ENCODE peak calls at places on chromosome 13, in seven cellular contexts. E, J, L, N, Z, W and B are unnamed samples.

GRCh38 chr13:39603424-39603947 is 493 bp upstream of the LHFPL6 start:
- DNase-seq in E (peak), J (peak), L (peak), N (peak), Z (no peak), W (no peak), B (no peak)

GRCh38 chr13:27319404-27319803 is 48.8 kb downstream of the RASL11A start:
- DNase-seq in E (no peak), J (no peak), L (no peak), N (no peak), Z (no peak), W (no peak), B (no peak)

GRCh38 chr13:110910013-110910890 is 4.6 kb downstream of the ANKRD10 start:
- DNase-seq in E (no peak), J (no peak), L (no peak), N (no peak), Z (no peak), W (no peak), B (no peak)

GRCh38 chr13:74142257-74142656 is 8.1 kb upstream of the KLF12 start:
- DNase-seq in E (no peak), J (no peak), L (no peak), N (no peak), Z (no peak), W (no peak), B (no peak)

GRCh38 chr13:94366677-94367076 is 112.8 kb downstream of the DCT start:
- DNase-seq in E (no peak), J (no peak), L (no peak), N (no peak), Z (no peak), W (no peak), B (no peak)

GRCh38 chr13:20487927-20488326 is 37.7 kb downstream of the CRYL1 start:
- DNase-seq in E (peak), J (no peak), L (no peak), N (no peak), Z (no peak), W (no peak), B (no peak)

GRCh38 chr13:33172911-33173310 is 112.6 kb downstream of the STARD13 start:
- DNase-seq in E (peak), J (no peak), L (no peak), N (no peak), Z (no peak), W (no peak), B (no peak)

GRCh38 chr13:26377038-26377437 is 123.1 kb downstream of the CDK8 start:
- DNase-seq in E (peak), J (no peak), L (peak), N (peak), Z (peak), W (no peak), B (no peak)

GRCh38 chr13:44022196-44022595 is 142.5 kb downstream of the LACC1 start:
- DNase-seq in E (peak), J (no peak), L (no peak), N (no peak), Z (no peak), W (no peak), B (no peak)

GRCh38 chr13:110825516-110825915 is 89.4 kb downstream of the ANKRD10 start:
- DNase-seq in E (no peak), J (no peak), L (no peak), N (no peak), Z (no peak), W (no peak), B (no peak)

GRCh38 chr13:71864094-71864980 is 2.7 kb downstream of the DACH1 start:
- DNase-seq in E (no peak), J (peak), L (peak), N (peak), Z (peak), W (no peak), B (no peak)

GRCh38 chr13:98176777-98177608 is at the start of gene RNF113B:
- DNase-seq in E (no peak), J (no peak), L (no peak), N (no peak), Z (no peak), W (no peak), B (no peak)

GRCh38 chr13:25292301-25292700 is 5.0 kb upstream of the MTMR6 start:
- DNase-seq in E (peak), J (no peak), L (no peak), N (no peak), Z (no peak), W (no peak), B (no peak)

GRCh38 chr13:70253411-70253810 is 145.2 kb upstream of the KLHL1 start:
- DNase-seq in E (no peak), J (no peak), L (no peak), N (no peak), Z (no peak), W (no peak), B (no peak)

GRCh38 chr13:99873141-99873540 is 98.4 kb downstream of the ZIC5 start:
- DNase-seq in E (no peak), J (no peak), L (no peak), N (no peak), Z (no peak), W (no peak), B (no peak)

GRCh38 chr13:75139291-75139690 is 342.7 kb downstream of the TBC1D4 start:
- DNase-seq in E (peak), J (no peak), L (no peak), N (peak), Z (no peak), W (peak), B (no peak)

GRCh38 chr13:99415851-99416331 is 85.4 kb upstream of the TM9SF2 start:
- DNase-seq in E (no peak), J (no peak), L (no peak), N (no peak), Z (no peak), W (no peak), B (no peak)

GRCh38 chr13:81104316-81104715 is 763.4 kb upstream of the SPRY2 start:
- DNase-seq in E (no peak), J (no peak), L (no peak), N (no peak), Z (no peak), W (no peak), B (no peak)

GRCh38 chr13:86445584-86446140 is 646.4 kb upstream of the SLITRK6 start:
- DNase-seq in E (no peak), J (no peak), L (no peak), N (no peak), Z (no peak), W (no peak), B (no peak)

GRCh38 chr13:23470706-23471610 is 37.5 kb upstream of the SACS start:
- DNase-seq in E (peak), J (no peak), L (no peak), N (no peak), Z (peak), W (peak), B (no peak)

GRCh38 chr13:109383683-109384082 is 402.7 kb downstream of the IRS2 start:
- DNase-seq in E (peak), J (no peak), L (no peak), N (peak), Z (no peak), W (no peak), B (no peak)

GRCh38 chr13:48875071-48875470 is 100.6 kb upstream of the FNDC3A start:
- DNase-seq in E (no peak), J (no peak), L (no peak), N (no peak), Z (no peak), W (no peak), B (no peak)

GRCh38 chr13:72180253-72180952 is 313.4 kb upstream of the DACH1 start:
- DNase-seq in E (peak), J (no peak), L (no peak), N (peak), Z (no peak), W (no peak), B (no peak)

GRCh38 chr13:85528578-85529215 is 270.5 kb downstream of the SLITRK6 start:
- DNase-seq in E (peak), J (no peak), L (no peak), N (peak), Z (no peak), W (no peak), B (no peak)

GRCh38 chr13:113967729-113968462 is 6.0 kb downstream of the C13orf46 start:
- DNase-seq in E (no peak), J (no peak), L (no peak), N (no peak), Z (no peak), W (no peak), B (no peak)

GRCh38 chr13:39684531-39685137 is 29.2 kb downstream of the COG6 start:
- DNase-seq in E (peak), J (no peak), L (no peak), N (peak), Z (no peak), W (no peak), B (no peak)

GRCh38 chr13:32415019-32415418 is 12.9 kb downstream of the N4BP2L1 start:
- DNase-seq in E (peak), J (no peak), L (peak), N (peak), Z (peak), W (no peak), B (no peak)

GRCh38 chr13:95137096-95137495 is 164.2 kb downstream of the ABCC4 start:
- DNase-seq in E (peak), J (no peak), L (no peak), N (peak), Z (no peak), W (no peak), B (peak)

GRCh38 chr13:98246538-98247172 is 69.6 kb upstream of the RNF113B start:
- DNase-seq in E (no peak), J (no peak), L (no peak), N (no peak), Z (no peak), W (no peak), B (no peak)

GRCh38 chr13:77506874-77507273 is 28.6 kb upstream of the SCEL start:
- DNase-seq in E (peak), J (no peak), L (no peak), N (no peak), Z (no peak), W (no peak), B (no peak)

GRCh38 chr13:33070713-33071112 is 54.5 kb downstream of the KL start:
- DNase-seq in E (no peak), J (no peak), L (no peak), N (peak), Z (no peak), W (no peak), B (no peak)

GRCh38 chr13:110173247-110173818 is 133.6 kb downstream of the COL4A1 start:
- DNase-seq in E (no peak), J (no peak), L (no peak), N (peak), Z (no peak), W (no peak), B (no peak)

GRCh38 chr13:24230428-24231072 is 70.0 kb downstream of the SPATA13 start:
- DNase-seq in E (no peak), J (no peak), L (no peak), N (no peak), Z (no peak), W (no peak), B (no peak)

DNA sequence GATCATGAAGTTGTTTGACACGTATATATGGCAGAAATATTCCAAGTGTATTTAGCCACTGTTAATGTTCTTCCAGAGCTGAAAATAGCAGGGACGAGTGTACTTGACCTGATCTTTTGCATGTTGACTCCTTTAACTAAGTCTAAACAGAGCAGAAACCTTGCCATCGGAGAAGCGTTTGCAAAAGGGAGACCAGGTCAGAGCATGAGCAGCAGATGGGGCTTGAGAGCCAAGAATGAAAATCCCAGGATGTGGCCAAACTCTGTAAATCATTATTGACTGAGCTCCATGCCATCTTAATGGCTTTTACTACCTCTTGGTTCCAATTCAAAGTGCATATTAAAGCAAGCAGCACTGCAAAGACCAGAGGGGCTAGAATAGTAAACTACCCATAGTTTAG is 55.5 kb downstream of the FAM216B start:
- DNase-seq in E (peak), J (peak), L (no peak), N (peak), Z (peak), W (peak), B (no peak)
- TF ChIP-seq CTCF in E (peak), J (peak), L (no peak), N (peak), Z (no peak), W (peak), B (no peak)

GRCh38 chr13:67229438-67230242 is 496 bp downstream of the PCDH9 start:
- DNase-seq in E (no peak), J (no peak), L (peak), N (no peak), Z (no peak), W (no peak), B (no peak)

GRCh38 chr13:67227131-67227983 is 2.8 kb downstream of the PCDH9 start:
- DNase-seq in E (no peak), J (no peak), L (no peak), N (no peak), Z (no peak), W (no peak), B (no peak)

GRCh38 chr13:67228909-67229308 is 1.2 kb downstream of the PCDH9 start:
- DNase-seq in E (peak), J (no peak), L (no peak), N (no peak), Z (no peak), W (no peak), B (no peak)

GRCh38 chr13:67226686-67227085 is 3.5 kb downstream of the PCDH9 start:
- DNase-seq in E (no peak), J (no peak), L (no peak), N (no peak), Z (no peak), W (no peak), B (no peak)

DNA sequence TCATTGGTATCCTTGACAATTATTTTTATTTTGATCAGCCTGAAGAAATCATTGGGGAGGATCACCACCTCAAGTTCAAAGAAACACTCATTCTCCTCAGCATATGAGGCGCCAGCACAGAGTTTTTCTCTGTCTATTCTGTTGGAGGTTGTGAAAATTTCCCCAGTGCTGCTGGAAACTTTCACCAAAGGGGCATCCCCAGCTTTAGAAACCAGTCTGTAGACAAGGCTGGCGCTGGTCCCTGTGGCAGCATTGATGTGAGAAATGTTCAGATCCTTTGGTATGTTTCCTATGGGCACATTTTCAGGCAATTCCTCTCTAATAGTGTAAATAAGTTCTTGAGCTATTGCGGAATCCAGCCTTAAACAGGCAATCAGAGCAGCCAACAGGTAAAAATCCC is 2.1 kb downstream of the PCDH9 start:
- DNase-seq in E (no peak), J (no peak), L (no peak), N (no peak), Z (no peak), W (no peak), B (no peak)
- TF ChIP-seq CTCF in E (no peak), J (no peak), L (no peak), N (no peak), Z (no peak), W (no peak), B (no peak)

DNA sequence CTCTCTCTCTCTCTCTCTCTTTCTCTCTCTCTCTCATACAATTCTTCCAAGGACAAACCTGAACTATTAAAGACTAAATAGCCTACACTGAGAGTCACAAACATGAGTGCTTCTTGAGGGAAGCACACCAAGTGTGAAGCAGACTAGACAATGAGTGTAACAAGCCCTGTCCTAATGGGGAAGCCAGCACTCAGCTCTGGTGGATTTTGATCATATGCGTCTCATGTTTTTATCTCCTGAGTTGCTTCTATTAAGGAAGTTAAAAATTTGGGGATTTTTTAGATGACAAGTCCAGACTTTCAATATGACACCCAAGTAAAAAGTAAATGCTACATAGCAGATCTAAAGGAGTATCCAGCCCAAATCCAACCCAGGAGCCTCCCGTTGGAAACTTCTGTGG is 437.7 kb downstream of the RFC3 start:
- DNase-seq in E (no peak), J (no peak), L (no peak), N (no peak), Z (no peak), W (no peak), B (no peak)
- TF ChIP-seq CTCF in E (no peak), J (no peak), L (no peak), N (no peak), Z (no peak), W (no peak), B (no peak)

GRCh38 chr13:52652980-52653303 is 306 bp downstream of the SUGT1 start:
- DNase-seq in E (no peak), J (no peak), L (no peak), N (no peak), Z (no peak), W (no peak), B (no peak)

GRCh38 chr13:52646967-52647366 is 4.7 kb downstream of the HNRNPA1L2 start:
- DNase-seq in E (no peak), J (no peak), L (no peak), N (no peak), Z (no peak), W (no peak), B (no peak)

GRCh38 chr13:52651880-52652169 is 811 bp upstream of the SUGT1 start:
- DNase-seq in E (no peak), J (no peak), L (no peak), N (no peak), Z (no peak), W (no peak), B (no peak)

GRCh38 chr13:52650731-52651130 is 1.9 kb upstream of the SUGT1 start:
- DNase-seq in E (no peak), J (no peak), L (no peak), N (no peak), Z (no peak), W (no peak), B (no peak)

GRCh38 chr13:52652170-52652979 is at the start of gene SUGT1:
- DNase-seq in E (peak), J (peak), L (peak), N (peak), Z (peak), W (peak), B (peak)
- TF ChIP-seq CTCF in E (peak), J (peak), L (peak), N (peak), Z (no peak), W (peak), B (peak)